ENCODE peak calls at places on chromosomes 1 and 21, in nine cellular contexts. U, Y, N, W, I, A, Q, C and J are unnamed samples.

GRCh38 chr1:230507671-230508407 is 81.7 kb upstream of the PGBD5 start:
- DNase-seq in N (no peak), I (no peak), C (no peak), Y (no peak), W (no peak), A (no peak), U (peak), Q (no peak), J (no peak)

GRCh38 chr21:42214081-42214750 is 4.7 kb upstream of the ABCG1 start:
- DNase-seq in C (no peak), Y (no peak), U (no peak), N (no peak), W (no peak), I (no peak), A (no peak), Q (no peak), J (no peak)

GRCh38 chr1:154863702-154864174 is 6.3 kb downstream of the KCNN3 start:
- DNase-seq in I (no peak), C (no peak), N (peak), A (peak), W (peak), Y (no peak), U (peak), Q (peak), J (no peak)

GRCh38 chr1:240737268-240737667 is 125.3 kb upstream of the GREM2 start:
- DNase-seq in U (peak), I (no peak), W (no peak), N (peak), Y (no peak), A (no peak), Q (no peak), C (no peak), J (no peak)

GRCh38 chr1:211870156-211870555 is 39.6 kb upstream of the LPGAT1 start:
- DNase-seq in W (no peak), N (no peak), C (no peak), A (no peak), I (no peak), Q (no peak), U (peak), Y (no peak), J (no peak)

GRCh38 chr1:95021794-95022193 is 51.0 kb downstream of the ALG14 start:
- DNase-seq in U (peak), Q (no peak), W (no peak), N (peak), Y (no peak), I (no peak), C (no peak), A (no peak), J (no peak)

GRCh38 chr1:236812334-236813030 is 17.4 kb downstream of the MTR start:
- DNase-seq in N (no peak), I (no peak), Y (no peak), C (no peak), U (no peak), A (no peak), Q (no peak), W (no peak), J (no peak)

GRCh38 chr1:153389978-153390879 is 644 bp downstream of the S100A8 start:
- DNase-seq in Y (no peak), I (no peak), C (no peak), U (no peak), A (no peak), Q (no peak), N (no peak), W (no peak), J (no peak)

GRCh38 chr1:30852026-30852425 is 56.5 kb downstream of the SDC3 start:
- DNase-seq in A (no peak), Y (no peak), W (no peak), Q (peak), C (no peak), I (no peak), U (no peak), N (peak), J (no peak)

GRCh38 chr1:245031041-245031440 is 123.7 kb upstream of the KIF26B start:
- DNase-seq in I (no peak), N (no peak), Y (no peak), Q (no peak), C (no peak), A (no peak), U (no peak), W (no peak), J (no peak)

GRCh38 chr1:197775282-197776262 is at the start of gene DENND1B:
- DNase-seq in U (peak), Y (peak), Q (peak), C (no peak), I (peak), N (peak), W (peak), A (peak), J (no peak)

GRCh38 chr1:165910764-165911421 is 83.5 kb downstream of the UCK2 start:
- DNase-seq in N (no peak), C (no peak), Q (no peak), Y (no peak), I (no peak), U (no peak), W (no peak), A (no peak), J (no peak)

GRCh38 chr1:64242895-64243756 is 39.7 kb downstream of the UBE2U start:
- DNase-seq in A (peak), C (no peak), Q (peak), Y (peak), I (no peak), U (peak), N (peak), W (peak), J (no peak)

GRCh38 chr1:43359696-43360095 is 915 bp downstream of the CDC20 start:
- DNase-seq in Q (no peak), I (no peak), N (no peak), W (no peak), C (no peak), U (no peak), A (no peak), Y (no peak), J (no peak)
- H3K4me2 ChIP-seq in Q (peak), I (peak), N (peak), W (peak), C (peak), U (peak), A (peak), Y (peak), J (peak)

DNA sequence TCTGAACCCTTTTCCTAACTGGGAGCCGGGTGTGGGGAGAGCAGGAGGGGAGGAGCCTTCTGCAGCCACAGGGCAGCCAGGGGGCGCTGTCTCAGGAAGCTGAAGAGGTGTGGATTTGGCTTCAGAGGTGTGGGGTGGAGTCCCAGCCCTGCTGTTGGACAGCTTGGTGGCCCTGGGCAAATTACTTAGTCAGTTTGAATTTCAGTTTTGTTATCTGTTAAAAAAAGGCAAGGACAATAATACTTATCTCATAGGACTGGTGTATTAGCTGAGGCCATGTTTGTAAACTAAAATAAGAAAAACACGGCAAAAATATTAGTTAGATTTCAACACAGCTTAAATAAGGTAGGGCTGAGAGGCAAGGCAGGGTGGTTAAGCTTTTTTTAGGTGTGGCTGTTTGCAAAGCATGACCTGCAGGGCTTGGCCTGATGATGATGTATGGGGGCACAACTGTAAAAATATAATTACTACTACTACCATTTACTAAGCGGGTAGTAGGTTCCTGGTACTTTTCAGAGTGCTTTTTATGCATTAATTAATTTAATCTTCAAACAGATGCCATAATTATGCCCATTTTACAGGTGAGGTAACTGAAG is 111.8 kb downstream of the PLXNA2 start:
- DNase-seq in Y (peak), I (peak), Q (peak), A (peak), N (peak), U (peak), W (peak), C (peak), J (peak)
- H3K4me2 ChIP-seq in Y (peak), I (no peak), Q (peak), A (peak), N (no peak), U (no peak), W (no peak), C (peak), J (peak)

GRCh38 chr1:232978827-232979226 is 28.4 kb downstream of the NTPCR start:
- DNase-seq in N (no peak), A (no peak), I (no peak), Q (no peak), W (peak), U (no peak), Y (no peak), C (no peak), J (no peak)
- H3K4me2 ChIP-seq in N (no peak), A (no peak), I (no peak), Q (no peak), W (no peak), U (no peak), Y (no peak), C (no peak), J (no peak)

DNA sequence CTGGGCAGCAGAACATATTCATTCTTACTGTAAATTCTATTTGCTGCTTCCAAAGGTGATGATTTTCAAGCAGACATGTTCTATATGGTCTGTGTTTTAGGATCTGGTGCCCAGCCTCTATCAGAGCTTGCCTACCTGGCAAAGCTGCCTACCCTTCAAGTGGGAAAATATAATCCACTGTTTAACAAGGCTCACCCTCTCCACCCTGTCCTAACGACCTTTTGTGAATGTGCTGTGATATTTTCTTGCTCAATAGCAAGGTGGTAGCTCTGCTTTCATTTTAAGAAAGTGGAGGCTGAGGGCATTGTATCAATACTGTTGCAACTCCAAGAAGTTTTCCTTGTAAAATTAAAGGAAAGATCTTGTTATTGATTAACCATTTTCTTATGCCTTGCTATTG is 26.0 kb upstream of the AGO1 start:
- DNase-seq in I (no peak), Q (no peak), C (no peak), A (no peak), Y (no peak), U (no peak), W (no peak), N (no peak), J (no peak)
- H3K4me2 ChIP-seq in I (no peak), Q (no peak), C (no peak), A (no peak), Y (no peak), U (no peak), W (no peak), N (no peak), J (no peak)

DNA sequence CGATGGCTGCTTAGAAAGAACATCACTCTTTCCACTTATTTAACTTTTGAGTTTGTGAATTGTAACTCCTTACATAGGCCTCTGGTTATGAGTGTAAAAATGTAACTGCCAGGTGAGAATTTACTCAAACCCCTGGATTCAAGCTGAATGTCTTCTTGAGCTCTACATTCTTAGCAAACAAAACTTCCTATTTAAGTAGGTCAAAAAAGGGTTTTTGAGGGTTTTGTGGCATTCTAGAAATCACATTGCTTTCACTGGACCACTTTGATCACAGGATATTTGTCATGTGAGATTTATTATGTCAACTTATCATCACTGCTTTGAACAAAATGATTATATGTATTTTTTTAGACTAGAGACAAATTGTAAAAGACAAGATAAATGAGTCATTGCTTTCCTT is 5.7 kb downstream of the IL23R start:
- DNase-seq in U (peak), N (no peak), C (no peak), W (no peak), Q (no peak), A (no peak), Y (no peak), I (no peak), J (no peak)
- H3K4me2 ChIP-seq in U (no peak), N (no peak), C (no peak), W (no peak), Q (no peak), A (no peak), Y (no peak), I (no peak), J (no peak)

DNA sequence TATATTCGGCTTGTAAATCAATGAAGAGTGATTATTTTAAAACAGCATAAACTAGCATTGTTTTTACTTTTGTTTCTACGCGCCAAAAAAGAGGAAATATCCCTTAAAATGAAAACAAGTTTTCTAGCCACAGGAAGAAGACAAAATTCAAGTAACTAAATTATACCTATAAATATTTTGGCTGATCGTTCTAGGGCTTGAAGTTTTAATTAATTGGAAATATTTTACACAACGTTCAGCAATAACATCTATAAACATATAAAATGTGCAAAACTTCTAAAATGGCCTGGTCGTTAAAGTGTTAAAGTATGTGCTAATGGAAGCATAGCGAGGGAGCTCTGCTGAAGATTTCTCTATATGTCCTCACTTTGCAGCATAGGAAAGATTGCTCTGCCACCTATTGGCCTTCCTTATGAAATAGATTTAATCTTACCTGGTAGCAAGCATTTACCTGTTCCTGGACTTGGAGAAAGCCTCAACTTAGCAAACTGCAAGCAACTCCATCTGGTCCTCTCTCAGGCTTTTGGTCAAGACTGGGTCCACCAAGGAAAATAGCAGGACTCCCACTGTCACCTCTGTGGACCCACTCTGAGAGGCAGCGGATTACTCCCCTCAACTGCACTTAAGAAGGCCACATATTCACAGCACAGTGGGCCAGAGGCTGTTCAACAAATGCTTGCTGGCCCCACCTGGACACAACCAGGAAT is 351.3 kb upstream of the RUNX1 start:
- DNase-seq in Q (peak), A (peak), U (peak), Y (peak), I (peak), N (peak), W (peak), C (peak), J (peak)
- H3K4me2 ChIP-seq in Q (no peak), A (no peak), U (no peak), Y (peak), I (no peak), N (no peak), W (no peak), C (no peak), J (no peak)

GRCh38 chr1:157390646-157391045 is 161.7 kb downstream of the FCRL5 start:
- DNase-seq in N (peak), C (no peak), Q (no peak), A (no peak), I (no peak), W (no peak), Y (no peak), U (peak), J (no peak)
- H3K4me2 ChIP-seq in N (no peak), C (no peak), Q (no peak), A (no peak), I (no peak), W (peak), Y (no peak), U (peak), J (peak)